ENCODE peak calls at places on chromosomes 11 and 22, in five cellular contexts. One of them, this sample, is unnamed.

GRCh38 chr11:46981429-46981828 is 44.9 kb downstream of the CSTPP1 start:
- DNase-seq in activated naive CD4-positive, alpha-beta T cell: no peak
- DNase-seq in psoas muscle: no peak
- DNase-seq in GM04504: no peak
- DNase-seq in CD4-positive, alpha-beta T cell: no peak
- DNase-seq in this sample: no peak

GRCh38 chr11:57514538-57515331 is 767 bp downstream of the SLC43A1 start:
- DNase-seq in activated naive CD4-positive, alpha-beta T cell: peak; percentile 39
- DNase-seq in psoas muscle: peak; percentile 60
- DNase-seq in GM04504: no peak
- DNase-seq in CD4-positive, alpha-beta T cell: peak; percentile 61
- DNase-seq in this sample: no peak

GRCh38 chr11:72788250-72788649 is 5.6 kb downstream of the STARD10 start:
- DNase-seq in activated naive CD4-positive, alpha-beta T cell: no peak
- DNase-seq in psoas muscle: no peak
- DNase-seq in GM04504: no peak
- DNase-seq in CD4-positive, alpha-beta T cell: no peak
- DNase-seq in this sample: no peak

GRCh38 chr11:125295922-125296321 is 131.4 kb downstream of the PKNOX2 start:
- DNase-seq in activated naive CD4-positive, alpha-beta T cell: no peak
- DNase-seq in psoas muscle: peak; percentile 42
- DNase-seq in GM04504: no peak
- DNase-seq in CD4-positive, alpha-beta T cell: no peak
- DNase-seq in this sample: no peak

GRCh38 chr22:31253949-31254348 is 38.3 kb downstream of the PIK3IP1 start:
- DNase-seq in activated naive CD4-positive, alpha-beta T cell: no peak
- DNase-seq in psoas muscle: peak; percentile 32
- DNase-seq in GM04504: no peak
- DNase-seq in CD4-positive, alpha-beta T cell: no peak
- DNase-seq in this sample: no peak

GRCh38 chr22:50674606-50675552 is 2.3 kb downstream of the SHANK3 start:
- DNase-seq in activated naive CD4-positive, alpha-beta T cell: no peak
- DNase-seq in psoas muscle: no peak
- DNase-seq in GM04504: no peak
- DNase-seq in CD4-positive, alpha-beta T cell: no peak
- DNase-seq in this sample: no peak

GRCh38 chr11:124748100-124748418 is 4.0 kb downstream of the VSIG2 start:
- DNase-seq in activated naive CD4-positive, alpha-beta T cell: no peak
- DNase-seq in psoas muscle: no peak
- DNase-seq in GM04504: no peak
- DNase-seq in CD4-positive, alpha-beta T cell: no peak
- DNase-seq in this sample: no peak

GRCh38 chr11:119092880-119093665 is 8.4 kb downstream of the HMBS start:
- DNase-seq in activated naive CD4-positive, alpha-beta T cell: no peak
- DNase-seq in psoas muscle: no peak
- DNase-seq in GM04504: no peak
- DNase-seq in CD4-positive, alpha-beta T cell: no peak
- DNase-seq in this sample: no peak

GRCh38 chr11:11391796-11392195 is 38.7 kb upstream of the CSNK2A3 start:
- DNase-seq in activated naive CD4-positive, alpha-beta T cell: no peak
- DNase-seq in psoas muscle: peak; percentile 21
- DNase-seq in GM04504: peak; percentile 69
- DNase-seq in CD4-positive, alpha-beta T cell: no peak
- DNase-seq in this sample: peak; percentile 38

GRCh38 chr11:65423516-65424199 is 1.1 kb downstream of the NEAT1 start:
- DNase-seq in activated naive CD4-positive, alpha-beta T cell: peak; percentile 29
- DNase-seq in psoas muscle: no peak
- DNase-seq in GM04504: peak; percentile 9
- DNase-seq in CD4-positive, alpha-beta T cell: peak; percentile 57
- DNase-seq in this sample: no peak

GRCh38 chr11:93038521-93038920 is 69.1 kb downstream of the MTNR1B start:
- DNase-seq in activated naive CD4-positive, alpha-beta T cell: no peak
- DNase-seq in psoas muscle: no peak
- DNase-seq in GM04504: no peak
- DNase-seq in CD4-positive, alpha-beta T cell: no peak
- DNase-seq in this sample: no peak

GRCh38 chr11:77058900-77059299 is 7.9 kb upstream of the CAPN5 start:
- DNase-seq in activated naive CD4-positive, alpha-beta T cell: no peak
- DNase-seq in psoas muscle: no peak
- DNase-seq in GM04504: no peak
- DNase-seq in CD4-positive, alpha-beta T cell: no peak
- DNase-seq in this sample: no peak

GRCh38 chr11:69001301-69002081 is 11.6 kb downstream of the MRGPRF start:
- DNase-seq in activated naive CD4-positive, alpha-beta T cell: no peak
- DNase-seq in psoas muscle: no peak
- DNase-seq in GM04504: no peak
- DNase-seq in CD4-positive, alpha-beta T cell: peak; percentile 12
- DNase-seq in this sample: no peak

This sample was measured in amniotic stem cell.